ENCODE peak calls at places on chromosomes 13 and 19, in eight cellular contexts. R, G, E, O, V, S, L and F are unnamed samples.

GRCh38 chr13:90331974-90332373 is 1015.5 kb upstream of the MIR17HG start:
- DNase-seq in R (no peak), L (no peak), E (no peak), G (no peak), O (no peak), V (no peak), S (no peak), F (no peak)

GRCh38 chr19:2097330-2098327 is 914 bp downstream of the IZUMO4 start:
- DNase-seq in O (peak), G (no peak), R (peak), V (no peak), S (peak), E (no peak), L (no peak), F (peak)

GRCh38 chr13:20703785-20704458 is 423 bp downstream of the IL17D start:
- DNase-seq in S (peak), V (peak), G (peak), L (peak), O (peak), R (peak), E (peak), F (peak)

GRCh38 chr13:77062097-77062496 is 35.1 kb upstream of the FBXL3 start:
- DNase-seq in R (no peak), G (no peak), V (no peak), E (no peak), S (no peak), L (no peak), O (no peak), F (no peak)

GRCh38 chr13:21668665-21669599 is 1.9 kb upstream of the FGF9 start:
- DNase-seq in L (no peak), S (peak), O (peak), G (no peak), E (no peak), V (peak), R (no peak), F (peak)

GRCh38 chr13:20654156-20654555 is 49.3 kb upstream of the IL17D start:
- DNase-seq in E (no peak), R (no peak), G (no peak), O (no peak), S (no peak), L (no peak), V (no peak), F (no peak)

GRCh38 chr13:95660981-95661581 is 15.9 kb upstream of the DNAJC3 start:
- DNase-seq in L (no peak), S (no peak), O (no peak), R (peak), E (no peak), G (peak), V (no peak), F (no peak)

GRCh38 chr13:99218969-99219368 is 18.3 kb downstream of the UBAC2 start:
- DNase-seq in R (no peak), V (no peak), G (no peak), O (peak), L (no peak), S (no peak), E (no peak), F (no peak)

GRCh38 chr19:4452230-4452990 is 5.2 kb downstream of the UBXN6 start:
- DNase-seq in R (no peak), G (no peak), S (no peak), O (no peak), E (no peak), V (no peak), L (no peak), F (no peak)

GRCh38 chr13:30868806-30869470 is 37.1 kb upstream of the MEDAG start:
- DNase-seq in L (no peak), R (no peak), E (no peak), O (no peak), V (no peak), S (no peak), G (no peak), F (no peak)

GRCh38 chr19:5403968-5404640 is 51.1 kb upstream of the ZNRF4 start:
- DNase-seq in S (peak), V (peak), E (peak), O (no peak), G (peak), R (peak), L (peak), F (peak)

GRCh38 chr19:34120846-34121639 is 51.3 kb upstream of the LSM14A start:
- DNase-seq in O (no peak), L (no peak), R (peak), V (no peak), E (no peak), S (peak), G (peak), F (peak)

GRCh38 chr19:56949651-56950050 is 109.1 kb upstream of the PEG3 start:
- DNase-seq in S (no peak), G (no peak), E (no peak), O (no peak), R (no peak), V (no peak), L (no peak), F (no peak)

GRCh38 chr19:17337675-17338439 is 504 bp downstream of the GTPBP3 start:
- DNase-seq in V (no peak), R (peak), E (peak), S (peak), G (peak), O (no peak), L (no peak), F (no peak)

GRCh38 chr19:3641515-3642269 is 15.1 kb upstream of the CACTIN start:
- DNase-seq in L (no peak), S (no peak), R (no peak), E (no peak), O (no peak), V (no peak), G (no peak), F (no peak)

GRCh38 chr13:88068975-88069374 is 397.8 kb downstream of the SLITRK5 start:
- DNase-seq in S (no peak), V (no peak), E (no peak), R (no peak), G (no peak), L (no peak), O (no peak), F (peak)

GRCh38 chr19:13095934-13096890 is 6.4 kb downstream of the LYL1 start:
- DNase-seq in R (no peak), O (no peak), E (no peak), V (peak), G (no peak), L (no peak), S (no peak), F (peak)

GRCh38 chr13:75702476-75702875 is 66.3 kb downstream of the LMO7 start:
- DNase-seq in S (no peak), G (no peak), O (no peak), E (no peak), L (no peak), V (no peak), R (no peak), F (no peak)

GRCh38 chr19:48975947-48976847 is 11.1 kb downstream of the FTL start:
- DNase-seq in O (no peak), E (no peak), R (no peak), G (no peak), L (no peak), S (peak), V (no peak), F (no peak)

GRCh38 chr13:110168999-110169933 is 137.7 kb downstream of the COL4A1 start:
- DNase-seq in E (no peak), S (no peak), G (no peak), V (no peak), L (no peak), R (no peak), O (no peak), F (no peak)

GRCh38 chr13:112226320-112227002 is 149.7 kb upstream of the SPACA7 start:
- DNase-seq in R (no peak), L (no peak), E (no peak), S (no peak), G (no peak), V (no peak), O (no peak), F (no peak)

GRCh38 chr19:48836089-48837017 is at the start of gene HSD17B14:
- DNase-seq in S (no peak), E (no peak), L (no peak), O (no peak), G (no peak), V (peak), R (peak), F (peak)